ENCODE peak calls at places on chromosomes 2 and 18, in ten cellular contexts. R, J, B, X, U, O, E, A, G and D are unnamed samples.

GRCh38 chr2:15510552-15510951 is 50.6 kb downstream of the NBAS start:
- DNase-seq in X (no peak), J (no peak), O (no peak), B (no peak), R (no peak), A (no peak), E (no peak), G (no peak), U (no peak), D (no peak)

GRCh38 chr2:233450854-233451575 is 96.7 kb downstream of the DGKD start:
- DNase-seq in G (no peak), R (no peak), O (no peak), J (no peak), X (no peak), E (no peak), U (peak; percentile 10), B (no peak), A (no peak), D (no peak)

GRCh38 chr2:22897428-22897827 is 487.6 kb upstream of the KLHL29 start:
- DNase-seq in R (no peak), X (no peak), O (no peak), A (no peak), B (no peak), J (no peak), G (no peak), E (no peak), U (no peak), D (no peak)

GRCh38 chr18:1585881-1586488 is 681.3 kb downstream of the ADCYAP1 start:
- DNase-seq in B (no peak), X (no peak), U (no peak), O (no peak), E (no peak), J (peak; percentile 0), R (peak; percentile 16), A (peak; percentile 13), G (peak; percentile 27), D (no peak)

GRCh38 chr2:189016311-189016830 is 42.2 kb downstream of the COL3A1 start:
- DNase-seq in J (no peak), B (no peak), G (no peak), A (no peak), R (no peak), U (no peak), E (no peak), X (no peak), O (no peak), D (no peak)

GRCh38 chr2:238761802-238762373 is 86.0 kb upstream of the TWIST2 start:
- DNase-seq in O (peak; percentile 36), U (no peak), B (no peak), R (peak; percentile 57), J (no peak), E (no peak), X (no peak), G (peak; percentile 42), A (peak; percentile 12), D (no peak)

GRCh38 chr18:6732952-6733351 is 3.4 kb downstream of the ARHGAP28 start:
- DNase-seq in B (no peak), O (no peak), J (no peak), R (no peak), E (no peak), A (no peak), X (no peak), U (no peak), G (no peak), D (no peak)

GRCh38 chr18:657311-657997 is at the start of gene TYMS:
- DNase-seq in X (peak; percentile 77), E (no peak), R (peak; percentile 71), O (peak; percentile 56), U (peak; percentile 24), A (peak; percentile 64), G (peak; percentile 53), J (peak; percentile 81), B (peak; percentile 91), D (no peak)

GRCh38 chr2:98474979-98475632 is 30.4 kb downstream of the INPP4A start:
- DNase-seq in G (no peak), O (no peak), E (no peak), U (no peak), X (no peak), R (no peak), J (no peak), A (no peak), B (no peak), D (no peak)

GRCh38 chr2:1546023-1546591 is 132.8 kb downstream of the TPO start:
- DNase-seq in G (peak; percentile 64), R (peak; percentile 78), A (peak; percentile 61), O (no peak), J (peak; percentile 69), B (peak; percentile 61), U (no peak), E (no peak), X (peak; percentile 44), D (peak; percentile 71)

GRCh38 chr2:233795735-233796171 is 17.6 kb downstream of the MROH2A start:
- DNase-seq in O (peak; percentile 6), A (no peak), X (no peak), G (no peak), E (no peak), U (no peak), R (no peak), J (no peak), B (no peak), D (no peak)

GRCh38 chr2:205520311-205520710 is 162.0 kb upstream of the NRP2 start:
- DNase-seq in O (no peak), U (no peak), E (no peak), G (no peak), B (no peak), X (no peak), J (no peak), A (no peak), R (no peak), D (no peak)

GRCh38 chr2:228401065-228401912 is 219.8 kb upstream of the SPHKAP start:
- DNase-seq in A (no peak), B (no peak), U (no peak), E (no peak), G (peak; percentile 16), J (no peak), R (no peak), O (no peak), X (no peak), D (no peak)

GRCh38 chr2:218400167-218400929 is 680 bp downstream of the CTDSP1 start:
- DNase-seq in X (peak; percentile 59), R (peak; percentile 34), A (no peak), U (peak; percentile 43), J (peak; percentile 41), G (no peak), B (peak; percentile 55), O (no peak), E (no peak), D (peak; percentile 62)

GRCh38 chr2:65267008-65267407 is 39.4 kb downstream of the ACTR2 start:
- DNase-seq in U (no peak), X (no peak), E (no peak), G (no peak), J (no peak), R (no peak), A (no peak), O (no peak), B (no peak), D (no peak)

GRCh38 chr18:58091099-58091611 is 47.1 kb downstream of the NEDD4L start:
- DNase-seq in A (no peak), R (no peak), B (no peak), J (no peak), O (no peak), U (no peak), X (no peak), E (no peak), G (no peak), D (peak; percentile 52)

GRCh38 chr2:142075826-142076225 is 55.0 kb downstream of the LRP1B start:
- DNase-seq in O (no peak), A (peak; percentile 44), X (no peak), B (no peak), R (no peak), J (no peak), G (no peak), U (no peak), E (no peak), D (no peak)

GRCh38 chr2:127066942-127067341 is 40.0 kb downstream of the BIN1 start:
- DNase-seq in R (peak; percentile 68), J (no peak), U (peak; percentile 87), O (no peak), A (no peak), B (no peak), E (no peak), G (peak; percentile 93), X (no peak), D (peak; percentile 64)

GRCh38 chr2:242063364-242064249 is 194.1 kb downstream of the RTP5 start:
- DNase-seq in X (no peak), A (no peak), U (no peak), J (no peak), B (no peak), G (no peak), R (no peak), O (no peak), E (no peak), D (no peak)

GRCh38 chr2:159613515-159614336 is 2.6 kb downstream of the BAZ2B start:
- DNase-seq in U (no peak), G (peak; percentile 53), R (no peak), O (no peak), B (no peak), E (no peak), J (no peak), A (no peak), X (no peak), D (no peak)

GRCh38 chr2:19358242-19359020 is at the start of gene OSR1:
- DNase-seq in E (no peak), O (peak; percentile 52), X (no peak), J (peak; percentile 80), U (peak; percentile 71), R (peak; percentile 94), B (peak; percentile 77), G (peak; percentile 85), A (peak; percentile 15), D (peak; percentile 74)

GRCh38 chr2:205699554-205700289 is 17.4 kb downstream of the NRP2 start:
- DNase-seq in O (no peak), U (no peak), A (no peak), B (no peak), X (no peak), E (no peak), R (no peak), G (no peak), J (no peak), D (no peak)

GRCh38 chr18:4040391-4041172 is 414.5 kb downstream of the DLGAP1 start:
- DNase-seq in U (no peak), E (no peak), R (no peak), G (no peak), O (no peak), J (no peak), X (no peak), B (no peak), A (no peak), D (no peak)

GRCh38 chr2:151315381-151315903 is 26.0 kb upstream of the NMI start:
- DNase-seq in A (no peak), U (no peak), J (no peak), G (peak; percentile 66), O (no peak), X (no peak), B (peak; percentile 30), E (peak; percentile 39), R (no peak), D (no peak)

GRCh38 chr18:6885992-6886823 is 156.7 kb downstream of the ARHGAP28 start:
- DNase-seq in J (peak; percentile 27), O (peak; percentile 27), A (peak; percentile 48), B (peak; percentile 29), R (peak; percentile 62), E (peak; percentile 14), G (peak; percentile 65), U (no peak), X (peak; percentile 29), D (peak; percentile 46)

GRCh38 chr2:216316743-216317142 is 55.5 kb downstream of the MARCHF4 start:
- DNase-seq in U (no peak), E (no peak), X (peak; percentile 40), J (peak; percentile 85), G (peak; percentile 71), O (no peak), R (peak; percentile 62), A (no peak), B (no peak), D (no peak)

GRCh38 chr2:56806924-56807323 is 623.1 kb downstream of the CCDC85A start:
- DNase-seq in A (no peak), G (no peak), U (no peak), J (no peak), X (no peak), E (no peak), B (no peak), R (no peak), O (no peak), D (no peak)

GRCh38 chr18:48049757-48050156 is 119.3 kb upstream of the SMAD2 start:
- DNase-seq in B (peak; percentile 98), O (no peak), U (no peak), G (no peak), E (no peak), X (no peak), A (no peak), R (no peak), J (no peak), D (no peak)